ENCODE peak calls at places on chromosome 16, in seven cellular contexts. One of them, this sample, is unnamed.

GRCh38 chr16:27720731-27721547 is 171.0 kb downstream of the KATNIP start:
- DNase-seq in choroid plexus epithelial cell: peak; percentile 13
- DNase-seq in cardiac muscle cell: no peak
- DNase-seq in CD4-positive, alpha-beta T cell: no peak
- DNase-seq in endodermal cell: no peak
- DNase-seq in thoracic aorta: no peak
- DNase-seq in Peyer's patch: peak; percentile 48
- DNase-seq in this sample: peak; percentile 10

GRCh38 chr16:54370653-54371052 is 84.1 kb upstream of the IRX3 start:
- DNase-seq in choroid plexus epithelial cell: no peak
- DNase-seq in Peyer's patch: no peak
- DNase-seq in endodermal cell: peak; percentile 85
- DNase-seq in cardiac muscle cell: peak; percentile 49
- DNase-seq in thoracic aorta: no peak
- DNase-seq in CD4-positive, alpha-beta T cell: no peak
- DNase-seq in this sample: no peak

GRCh38 chr16:71911121-71911520 is 15.8 kb downstream of the IST1 start:
- DNase-seq in endodermal cell: no peak
- DNase-seq in choroid plexus epithelial cell: no peak
- DNase-seq in CD4-positive, alpha-beta T cell: no peak
- DNase-seq in thoracic aorta: no peak
- DNase-seq in cardiac muscle cell: no peak
- DNase-seq in Peyer's patch: no peak
- DNase-seq in this sample: no peak

GRCh38 chr16:30786115-30786935 is 680 bp downstream of the ZNF629 start:
- DNase-seq in Peyer's patch: no peak
- DNase-seq in endodermal cell: peak; percentile 78
- DNase-seq in choroid plexus epithelial cell: peak; percentile 77
- DNase-seq in CD4-positive, alpha-beta T cell: no peak
- DNase-seq in thoracic aorta: no peak
- DNase-seq in cardiac muscle cell: peak; percentile 71
- DNase-seq in this sample: no peak

GRCh38 chr16:25148568-25149215 is 37.1 kb downstream of the LCMT1 start:
- DNase-seq in Peyer's patch: no peak
- DNase-seq in choroid plexus epithelial cell: peak; percentile 46
- DNase-seq in endodermal cell: peak; percentile 86
- DNase-seq in thoracic aorta: no peak
- DNase-seq in cardiac muscle cell: no peak
- DNase-seq in CD4-positive, alpha-beta T cell: no peak
- DNase-seq in this sample: no peak

GRCh38 chr16:23835390-23836077 is at the start of gene PRKCB:
- DNase-seq in cardiac muscle cell: peak; percentile 63
- DNase-seq in thoracic aorta: no peak
- DNase-seq in choroid plexus epithelial cell: peak; percentile 13
- DNase-seq in CD4-positive, alpha-beta T cell: peak; percentile 89
- DNase-seq in Peyer's patch: peak; percentile 91
- DNase-seq in endodermal cell: peak; percentile 97
- DNase-seq in this sample: peak; percentile 83

GRCh38 chr16:24668481-24669001 is 60.9 kb upstream of the TNRC6A start:
- DNase-seq in cardiac muscle cell: peak; percentile 36
- DNase-seq in Peyer's patch: no peak
- DNase-seq in CD4-positive, alpha-beta T cell: no peak
- DNase-seq in choroid plexus epithelial cell: peak; percentile 28
- DNase-seq in thoracic aorta: peak; percentile 16
- DNase-seq in endodermal cell: no peak
- DNase-seq in this sample: no peak

GRCh38 chr16:112153-112840 is 26.2 kb downstream of the NPRL3 start:
- DNase-seq in thoracic aorta: no peak
- DNase-seq in endodermal cell: no peak
- DNase-seq in cardiac muscle cell: no peak
- DNase-seq in Peyer's patch: no peak
- DNase-seq in CD4-positive, alpha-beta T cell: no peak
- DNase-seq in choroid plexus epithelial cell: no peak
- DNase-seq in this sample: no peak

GRCh38 chr16:46673320-46674013 is 15.5 kb downstream of the VPS35 start:
- DNase-seq in choroid plexus epithelial cell: peak; percentile 86
- DNase-seq in CD4-positive, alpha-beta T cell: no peak
- DNase-seq in endodermal cell: peak; percentile 82
- DNase-seq in thoracic aorta: no peak
- DNase-seq in Peyer's patch: no peak
- DNase-seq in cardiac muscle cell: peak; percentile 77
- DNase-seq in this sample: peak; percentile 66

GRCh38 chr16:64282181-64282580 is 839.7 kb downstream of the CDH11 start:
- DNase-seq in choroid plexus epithelial cell: no peak
- DNase-seq in thoracic aorta: no peak
- DNase-seq in Peyer's patch: no peak
- DNase-seq in endodermal cell: no peak
- DNase-seq in CD4-positive, alpha-beta T cell: no peak
- DNase-seq in cardiac muscle cell: no peak
- DNase-seq in this sample: no peak

GRCh38 chr16:70577256-70577698 is 53.7 kb downstream of the SF3B3 start:
- DNase-seq in thoracic aorta: peak; percentile 74
- DNase-seq in endodermal cell: peak; percentile 61
- DNase-seq in choroid plexus epithelial cell: no peak
- DNase-seq in Peyer's patch: no peak
- DNase-seq in CD4-positive, alpha-beta T cell: no peak
- DNase-seq in cardiac muscle cell: no peak
- DNase-seq in this sample: no peak

GRCh38 chr16:85621698-85622433 is 8.7 kb downstream of the GSE1 start:
- DNase-seq in choroid plexus epithelial cell: no peak
- DNase-seq in cardiac muscle cell: no peak
- DNase-seq in Peyer's patch: no peak
- DNase-seq in CD4-positive, alpha-beta T cell: no peak
- DNase-seq in thoracic aorta: no peak
- DNase-seq in endodermal cell: no peak
- DNase-seq in this sample: no peak

GRCh38 chr16:74499114-74499513 is 77.8 kb upstream of the CLEC18B start:
- DNase-seq in thoracic aorta: no peak
- DNase-seq in Peyer's patch: no peak
- DNase-seq in cardiac muscle cell: no peak
- DNase-seq in CD4-positive, alpha-beta T cell: no peak
- DNase-seq in endodermal cell: no peak
- DNase-seq in choroid plexus epithelial cell: no peak
- DNase-seq in this sample: no peak

GRCh38 chr16:73062640-73063283 is 14.8 kb upstream of the ZFHX3 start:
- DNase-seq in choroid plexus epithelial cell: no peak
- DNase-seq in thoracic aorta: no peak
- DNase-seq in cardiac muscle cell: peak; percentile 14
- DNase-seq in Peyer's patch: no peak
- DNase-seq in endodermal cell: peak; percentile 88
- DNase-seq in CD4-positive, alpha-beta T cell: no peak
- DNase-seq in this sample: no peak

GRCh38 chr16:11005611-11005975 is 61.2 kb downstream of the CLEC16A start:
- DNase-seq in thoracic aorta: no peak
- DNase-seq in choroid plexus epithelial cell: peak; percentile 56
- DNase-seq in CD4-positive, alpha-beta T cell: no peak
- DNase-seq in cardiac muscle cell: peak; percentile 33
- DNase-seq in Peyer's patch: no peak
- DNase-seq in endodermal cell: no peak
- DNase-seq in this sample: no peak

GRCh38 chr16:73031155-73031866 is 16.6 kb downstream of the ZFHX3 start:
- DNase-seq in choroid plexus epithelial cell: no peak
- DNase-seq in cardiac muscle cell: no peak
- DNase-seq in CD4-positive, alpha-beta T cell: no peak
- DNase-seq in endodermal cell: peak; percentile 53
- DNase-seq in Peyer's patch: no peak
- DNase-seq in thoracic aorta: no peak
- DNase-seq in this sample: no peak

GRCh38 chr16:58329147-58329546 is 34.3 kb upstream of the PRSS54 start:
- DNase-seq in CD4-positive, alpha-beta T cell: no peak
- DNase-seq in cardiac muscle cell: peak; percentile 46
- DNase-seq in endodermal cell: no peak
- DNase-seq in thoracic aorta: no peak
- DNase-seq in choroid plexus epithelial cell: peak; percentile 32
- DNase-seq in Peyer's patch: no peak
- DNase-seq in this sample: no peak

GRCh38 chr16:17469011-17469741 is 1.6 kb downstream of the XYLT1 start:
- DNase-seq in endodermal cell: peak; percentile 66
- DNase-seq in cardiac muscle cell: peak; percentile 25
- DNase-seq in CD4-positive, alpha-beta T cell: no peak
- DNase-seq in choroid plexus epithelial cell: peak; percentile 35
- DNase-seq in thoracic aorta: no peak
- DNase-seq in Peyer's patch: no peak
- DNase-seq in this sample: no peak

GRCh38 chr16:68434654-68435210 is 13.6 kb downstream of the SMPD3 start:
- DNase-seq in choroid plexus epithelial cell: no peak
- DNase-seq in cardiac muscle cell: no peak
- DNase-seq in CD4-positive, alpha-beta T cell: no peak
- DNase-seq in Peyer's patch: peak; percentile 78
- DNase-seq in thoracic aorta: no peak
- DNase-seq in endodermal cell: no peak
- DNase-seq in this sample: no peak

GRCh38 chr16:76676356-76676755 is 399.2 kb downstream of the CNTNAP4 start:
- DNase-seq in CD4-positive, alpha-beta T cell: no peak
- DNase-seq in thoracic aorta: no peak
- DNase-seq in choroid plexus epithelial cell: no peak
- DNase-seq in endodermal cell: peak; percentile 45
- DNase-seq in cardiac muscle cell: no peak
- DNase-seq in Peyer's patch: no peak
- DNase-seq in this sample: no peak

GRCh38 chr16:82660966-82661365 is 34.2 kb downstream of the CDH13 start:
- DNase-seq in Peyer's patch: no peak
- DNase-seq in thoracic aorta: no peak
- DNase-seq in CD4-positive, alpha-beta T cell: no peak
- DNase-seq in cardiac muscle cell: no peak
- DNase-seq in choroid plexus epithelial cell: no peak
- DNase-seq in endodermal cell: no peak
- DNase-seq in this sample: no peak

GRCh38 chr16:25040543-25040942 is 25.4 kb upstream of the ARHGAP17 start:
- DNase-seq in CD4-positive, alpha-beta T cell: no peak
- DNase-seq in choroid plexus epithelial cell: no peak
- DNase-seq in cardiac muscle cell: no peak
- DNase-seq in Peyer's patch: no peak
- DNase-seq in thoracic aorta: no peak
- DNase-seq in endodermal cell: no peak
- DNase-seq in this sample: no peak

GRCh38 chr16:77724174-77724573 is 1.9 kb downstream of the NUDT7 start:
- DNase-seq in CD4-positive, alpha-beta T cell: no peak
- DNase-seq in endodermal cell: no peak
- DNase-seq in choroid plexus epithelial cell: no peak
- DNase-seq in Peyer's patch: no peak
- DNase-seq in thoracic aorta: no peak
- DNase-seq in cardiac muscle cell: no peak
- DNase-seq in this sample: no peak

GRCh38 chr16:77721752-77722314 is 481 bp upstream of the NUDT7 start:
- DNase-seq in CD4-positive, alpha-beta T cell: no peak
- DNase-seq in thoracic aorta: no peak
- DNase-seq in endodermal cell: no peak
- DNase-seq in Peyer's patch: no peak
- DNase-seq in cardiac muscle cell: no peak
- DNase-seq in choroid plexus epithelial cell: no peak
- DNase-seq in this sample: no peak

GRCh38 chr16:77723108-77723514 is 797 bp downstream of the NUDT7 start:
- DNase-seq in thoracic aorta: no peak
- DNase-seq in Peyer's patch: no peak
- DNase-seq in cardiac muscle cell: peak; percentile 66
- DNase-seq in endodermal cell: no peak
- DNase-seq in CD4-positive, alpha-beta T cell: no peak
- DNase-seq in choroid plexus epithelial cell: peak; percentile 61
- DNase-seq in this sample: no peak

GRCh38 chr16:77722315-77723107 is at the start of gene NUDT7:
- DNase-seq in Peyer's patch: peak; percentile 100
- DNase-seq in thoracic aorta: peak; percentile 98
- DNase-seq in endodermal cell: peak; percentile 100
- DNase-seq in cardiac muscle cell: peak; percentile 98
- DNase-seq in CD4-positive, alpha-beta T cell: peak; percentile 85
- DNase-seq in choroid plexus epithelial cell: peak; percentile 99
- DNase-seq in this sample: peak; percentile 97
- TF ChIP-seq CTCF in Peyer's patch: peak; percentile 18
- TF ChIP-seq CTCF in thoracic aorta: no peak
- TF ChIP-seq CTCF in endodermal cell: peak; percentile 40
- TF ChIP-seq CTCF in cardiac muscle cell: peak; percentile 18
- TF ChIP-seq CTCF in CD4-positive, alpha-beta T cell: no peak
- TF ChIP-seq CTCF in choroid plexus epithelial cell: peak; percentile 43
- TF ChIP-seq CTCF in this sample: no peak

DNA sequence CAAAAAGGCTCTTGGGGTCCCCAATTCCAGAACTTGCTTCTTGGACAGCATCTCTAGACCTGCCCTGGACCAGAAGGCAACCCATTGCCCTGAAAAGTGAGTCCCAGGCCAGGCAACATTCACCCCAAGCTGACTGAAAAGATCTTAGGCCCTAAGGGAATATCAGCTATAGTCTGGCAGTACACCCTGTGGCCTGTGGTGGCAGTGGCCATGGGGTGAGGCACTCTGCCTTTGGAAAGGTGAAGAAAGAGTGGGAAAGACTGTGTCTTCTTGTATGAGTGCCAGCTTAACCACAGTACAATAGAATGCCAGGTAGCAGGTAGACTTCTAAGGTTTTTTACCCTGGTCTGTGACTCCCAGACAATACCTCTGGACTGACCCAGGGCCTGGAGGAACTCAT is 564.5 kb downstream of the CDH8 start:
- DNase-seq in Peyer's patch: no peak
- DNase-seq in CD4-positive, alpha-beta T cell: no peak
- DNase-seq in cardiac muscle cell: no peak
- DNase-seq in choroid plexus epithelial cell: no peak
- DNase-seq in thoracic aorta: no peak
- DNase-seq in endodermal cell: peak; percentile 60
- DNase-seq in this sample: no peak
- TF ChIP-seq CTCF in Peyer's patch: no peak
- TF ChIP-seq CTCF in CD4-positive, alpha-beta T cell: no peak
- TF ChIP-seq CTCF in cardiac muscle cell: no peak
- TF ChIP-seq CTCF in choroid plexus epithelial cell: no peak
- TF ChIP-seq CTCF in thoracic aorta: no peak
- TF ChIP-seq CTCF in endodermal cell: peak; percentile 64
- TF ChIP-seq CTCF in this sample: no peak

GRCh38 chr16:50067290-50067853 is 1.6 kb downstream of the HEATR3 start:
- DNase-seq in cardiac muscle cell: peak; percentile 66
- DNase-seq in thoracic aorta: no peak
- DNase-seq in choroid plexus epithelial cell: peak; percentile 85
- DNase-seq in Peyer's patch: no peak
- DNase-seq in endodermal cell: peak; percentile 72
- DNase-seq in CD4-positive, alpha-beta T cell: no peak
- DNase-seq in this sample: no peak
- TF ChIP-seq CTCF in cardiac muscle cell: peak; percentile 62
- TF ChIP-seq CTCF in thoracic aorta: peak; percentile 34
- TF ChIP-seq CTCF in choroid plexus epithelial cell: peak; percentile 76
- TF ChIP-seq CTCF in Peyer's patch: peak; percentile 37
- TF ChIP-seq CTCF in endodermal cell: peak; percentile 68
- TF ChIP-seq CTCF in CD4-positive, alpha-beta T cell: peak; percentile 46
- TF ChIP-seq CTCF in this sample: peak; percentile 66

GRCh38 chr16:9393601-9394000 is 302.2 kb downstream of the HAPSTR1 start:
- DNase-seq in thoracic aorta: no peak
- DNase-seq in endodermal cell: no peak
- DNase-seq in Peyer's patch: no peak
- DNase-seq in choroid plexus epithelial cell: no peak
- DNase-seq in cardiac muscle cell: no peak
- DNase-seq in CD4-positive, alpha-beta T cell: no peak
- DNase-seq in this sample: no peak

GRCh38 chr16:9401173-9401572 is 309.7 kb downstream of the HAPSTR1 start:
- DNase-seq in endodermal cell: no peak
- DNase-seq in thoracic aorta: no peak
- DNase-seq in choroid plexus epithelial cell: no peak
- DNase-seq in Peyer's patch: no peak
- DNase-seq in cardiac muscle cell: no peak
- DNase-seq in CD4-positive, alpha-beta T cell: no peak
- DNase-seq in this sample: no peak

DNA sequence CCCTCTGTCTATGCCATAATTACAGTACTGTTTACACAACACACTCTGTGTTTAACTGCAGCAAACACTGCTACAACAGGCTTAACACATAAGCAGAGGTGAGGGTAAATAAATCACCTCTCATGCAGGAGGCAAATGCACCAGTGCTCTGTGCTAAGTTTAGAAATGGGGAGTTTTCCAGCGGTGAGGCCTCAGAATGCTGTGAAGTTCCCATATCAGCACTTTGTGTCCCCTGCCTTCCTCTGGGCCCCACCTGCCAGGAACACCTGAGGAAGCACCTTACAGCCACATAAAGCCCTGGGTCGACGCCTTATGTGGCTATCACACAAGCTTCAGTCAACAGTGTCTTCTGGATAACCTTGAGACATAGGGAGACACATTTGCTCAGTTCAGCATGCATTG is 304.5 kb downstream of the HAPSTR1 start:
- DNase-seq in cardiac muscle cell: no peak
- DNase-seq in thoracic aorta: no peak
- DNase-seq in choroid plexus epithelial cell: no peak
- DNase-seq in endodermal cell: no peak
- DNase-seq in Peyer's patch: no peak
- DNase-seq in CD4-positive, alpha-beta T cell: no peak
- DNase-seq in this sample: no peak
- TF ChIP-seq CTCF in cardiac muscle cell: no peak
- TF ChIP-seq CTCF in thoracic aorta: no peak
- TF ChIP-seq CTCF in choroid plexus epithelial cell: no peak
- TF ChIP-seq CTCF in endodermal cell: no peak
- TF ChIP-seq CTCF in Peyer's patch: no peak
- TF ChIP-seq CTCF in CD4-positive, alpha-beta T cell: no peak
- TF ChIP-seq CTCF in this sample: no peak